ENCODE peak calls at places on chromosomes 16 and 17, in eight cellular contexts. G, Y, R, M, O, Q, V and T are unnamed samples. For H3K4me1, the result is how much of the 10 kb centered on the place peaks cover.

GRCh38 chr17:1649844-1650409 is at the start of gene RILP:
- DNase-seq in V (peak), Q (peak), Y (no peak), M (peak), O (peak), G (peak), R (no peak), T (peak)

GRCh38 chr16:68289621-68290329 is 21.0 kb downstream of the SLC7A6OS start:
- DNase-seq in R (no peak), M (no peak), V (no peak), Q (no peak), G (no peak), O (no peak), Y (peak), T (no peak)

GRCh38 chr16:15552507-15552906 is 90.4 kb downstream of the MARF1 start:
- DNase-seq in R (no peak), M (no peak), O (no peak), V (no peak), Q (no peak), Y (no peak), G (no peak), T (no peak)

GRCh38 chr16:48932216-48932855 is 322.4 kb upstream of the N4BP1 start:
- DNase-seq in O (no peak), Y (no peak), V (no peak), R (no peak), Q (no peak), M (no peak), G (no peak), T (no peak)

GRCh38 chr17:17628388-17629008 is 37.0 kb upstream of the PEMT start:
- DNase-seq in Q (no peak), Y (peak), G (no peak), M (no peak), O (no peak), R (no peak), V (no peak), T (no peak)

GRCh38 chr16:55508941-55509920 is at the start of gene LPCAT2:
- DNase-seq in Q (peak), Y (no peak), R (peak), O (peak), M (peak), V (peak), G (peak), T (peak)

GRCh38 chr17:81398170-81398854 is 3.1 kb downstream of the BAHCC1 start:
- DNase-seq in G (peak), Y (no peak), Q (peak), V (peak), R (peak), M (peak), O (peak), T (no peak)

GRCh38 chr17:164536-165235 is 16.8 kb downstream of the DOC2B start:
- DNase-seq in V (peak), Y (no peak), R (peak), O (peak), Q (peak), G (peak), M (peak), T (no peak)

GRCh38 chr16:70805787-70806186 is 4.8 kb upstream of the VAC14 start:
- DNase-seq in V (peak), Y (peak), G (no peak), R (no peak), Q (no peak), M (no peak), O (no peak), T (no peak)

GRCh38 chr16:27320261-27321012 is 6.7 kb downstream of the IL4R start:
- DNase-seq in O (no peak), M (no peak), V (no peak), R (no peak), G (no peak), Q (no peak), Y (no peak), T (no peak)
- H3K4me1 ChIP-seq in O (under half), M (under half), V (half or more), R (under half), G (half or more), Q (half or more), Y (half or more), T (under half)

DNA sequence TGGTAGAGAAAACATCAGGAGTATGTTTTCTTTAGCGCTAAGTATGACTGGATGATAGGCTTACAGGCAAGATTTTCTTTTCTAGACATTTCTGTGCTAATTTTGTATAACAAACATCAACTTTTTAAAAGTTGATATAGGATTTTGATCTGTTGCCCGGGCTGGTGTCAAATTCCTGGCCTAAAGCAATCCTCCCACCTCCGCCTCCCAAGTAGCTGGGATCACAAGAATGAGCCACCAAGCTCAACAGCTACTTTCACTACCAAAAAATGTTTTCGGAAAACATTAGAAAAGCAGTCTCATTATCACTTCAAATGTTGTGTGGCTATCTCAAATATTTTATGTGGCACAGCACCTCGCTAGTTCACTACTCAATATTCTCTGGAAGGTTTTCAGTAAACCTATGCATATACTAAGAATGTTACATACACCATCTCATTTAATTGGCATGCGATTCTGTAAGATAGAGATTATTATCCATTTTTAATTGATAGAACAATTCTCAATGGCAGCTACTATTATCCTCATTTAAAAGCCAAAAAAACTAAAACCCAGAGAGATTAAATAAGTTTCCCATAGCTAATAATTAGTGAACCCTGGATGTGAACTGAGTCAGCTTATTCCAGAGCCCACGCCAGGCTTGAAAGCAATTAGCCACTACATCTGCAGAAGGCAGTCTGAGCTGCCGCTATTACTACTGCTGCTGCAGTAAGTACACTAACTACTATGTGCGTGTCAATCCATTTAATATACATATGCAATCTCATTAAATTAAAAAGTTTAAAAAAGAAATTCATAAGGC is 41.7 kb downstream of the CREBBP start:
- DNase-seq in V (no peak), R (no peak), M (no peak), G (no peak), O (no peak), Y (no peak), Q (no peak), T (no peak)
- H3K27ac ChIP-seq in V (peak), R (no peak), M (no peak), G (no peak), O (peak), Y (no peak), Q (no peak), T (no peak)

GRCh38 chr16:88599092-88599733 is 29.0 kb downstream of the ZC3H18 start:
- DNase-seq in R (no peak), M (no peak), O (no peak), Y (no peak), V (no peak), G (peak), Q (peak), T (peak)

GRCh38 chr16:88600539-88600896 is 30.3 kb downstream of the ZC3H18 start:
- DNase-seq in G (no peak), Q (no peak), V (no peak), Y (no peak), R (no peak), O (no peak), M (no peak), T (no peak)

GRCh38 chr16:88599825-88600538 is 29.8 kb downstream of the ZC3H18 start:
- DNase-seq in Y (no peak), R (no peak), Q (no peak), G (peak), O (no peak), M (no peak), V (no peak), T (no peak)

GRCh38 chr16:88602091-88602490 is 31.9 kb downstream of the ZC3H18 start:
- DNase-seq in O (no peak), V (peak), R (no peak), G (no peak), Y (no peak), M (no peak), Q (no peak), T (no peak)

GRCh38 chr16:88601313-88602036 is 31.3 kb downstream of the ZC3H18 start:
- DNase-seq in V (no peak), M (no peak), R (no peak), Q (no peak), O (no peak), Y (no peak), G (no peak), T (no peak)
- H3K4me1 ChIP-seq in V (under half), M (under half), R (under half), Q (under half), O (under half), Y (under half), G (half or more), T (under half)

GRCh38 chr17:42853004-42853403 is 2.0 kb downstream of the AOC3 start:
- DNase-seq in V (no peak), Y (no peak), R (no peak), Q (no peak), M (no peak), O (no peak), G (no peak), T (no peak)

GRCh38 chr17:42853968-42854790 is 3.2 kb downstream of the AOC3 start:
- DNase-seq in G (no peak), Y (no peak), M (no peak), V (no peak), R (no peak), Q (no peak), O (no peak), T (no peak)

GRCh38 chr17:42853597-42853967 is 2.6 kb downstream of the AOC3 start:
- DNase-seq in V (no peak), Q (no peak), O (no peak), M (no peak), R (no peak), Y (no peak), G (no peak), T (no peak)

GRCh38 chr17:42857389-42857788 is 6.4 kb downstream of the AOC3 start:
- DNase-seq in O (no peak), Y (no peak), M (no peak), R (peak), Q (no peak), G (no peak), V (no peak), T (no peak)

GRCh38 chr17:42855048-42855596 is 4.1 kb downstream of the AOC3 start:
- DNase-seq in R (no peak), M (no peak), O (no peak), V (no peak), Y (no peak), G (no peak), Q (no peak), T (peak)
- H3K27ac ChIP-seq in R (no peak), M (no peak), O (no peak), V (no peak), Y (no peak), G (no peak), Q (no peak), T (no peak)